ENCODE peak calls at places on chromosome 9, in seven cellular contexts. P is HCT116, J is H1, R is SK-N-SH, Q is GM12878, C is K562, G is HepG2. B is an unnamed sample.
A peak's percentile ranks its signal among the peaks of the same experiment; 100 is the strongest.

GRCh38 chr9:114096041-114096511 is 3.0 kb downstream of the KIF12 start:
- DNase-seq in P (no peak), J (no peak), R (no peak), Q (no peak), C (peak; percentile 32), G (no peak), B (no peak)

GRCh38 chr9:89139450-89139849 is 39.2 kb downstream of the SHC3 start:
- DNase-seq in P (no peak), J (no peak), R (no peak), Q (no peak), C (no peak), G (no peak), B (no peak)

GRCh38 chr9:130267930-130268329 is 2.4 kb downstream of the HMCN2 start:
- DNase-seq in P (no peak), J (no peak), R (no peak), Q (no peak), C (no peak), G (no peak), B (no peak)

GRCh38 chr9:19181556-19181955 is 48.9 kb upstream of the DENND4C start:
- DNase-seq in P (no peak), J (no peak), R (no peak), Q (no peak), C (no peak), G (no peak), B (no peak)

GRCh38 chr9:125971050-125971449 is 223.9 kb downstream of the PBX3 start:
- DNase-seq in P (no peak), J (no peak), R (no peak), Q (no peak), C (no peak), G (no peak), B (no peak)

GRCh38 chr9:133467101-133467500 is 7.3 kb downstream of the CACFD1 start:
- DNase-seq in P (no peak), J (no peak), R (no peak), Q (no peak), C (no peak), G (no peak), B (no peak)

GRCh38 chr9:126756876-126757415 is 47.9 kb upstream of the ZBTB43 start:
- DNase-seq in P (no peak), J (no peak), R (peak; percentile 39), Q (no peak), C (no peak), G (no peak), B (no peak)

GRCh38 chr9:116641292-116642059 is 45.6 kb upstream of the TRIM32 start:
- DNase-seq in P (no peak), J (no peak), R (no peak), Q (no peak), C (no peak), G (no peak), B (no peak)

GRCh38 chr9:3224931-3225330 is 300.9 kb downstream of the RFX3 start:
- DNase-seq in P (no peak), J (no peak), R (no peak), Q (no peak), C (no peak), G (no peak), B (no peak)

GRCh38 chr9:99491408-99492259 is 269.6 kb downstream of the SEC61B start:
- DNase-seq in P (no peak), J (no peak), R (no peak), Q (peak; percentile 20), C (no peak), G (no peak), B (no peak)

GRCh38 chr9:114616684-114617520 is 5.8 kb downstream of the TMEM268 start:
- DNase-seq in P (no peak), J (no peak), R (no peak), Q (peak; percentile 72), C (peak; percentile 76), G (no peak), B (no peak)

GRCh38 chr9:18256574-18256973 is 217.4 kb upstream of the ADAMTSL1 start:
- DNase-seq in P (no peak), J (no peak), R (no peak), Q (no peak), C (no peak), G (no peak), B (no peak)

GRCh38 chr9:37902804-37903580 is 935 bp downstream of the SLC25A51 start:
- DNase-seq in P (no peak), J (no peak), R (no peak), Q (no peak), C (peak; percentile 69), G (peak; percentile 27), B (no peak)

GRCh38 chr9:85040806-85041575 is 371.5 kb downstream of the NTRK2 start:
- DNase-seq in P (no peak), J (no peak), R (no peak), Q (no peak), C (no peak), G (no peak), B (no peak)

GRCh38 chr9:14415947-14416346 is 102.0 kb upstream of the NFIB start:
- DNase-seq in P (no peak), J (no peak), R (no peak), Q (no peak), C (no peak), G (no peak), B (no peak)

GRCh38 chr9:126438757-126439401 is 112.2 kb downstream of the MVB12B start:
- DNase-seq in P (no peak), J (no peak), R (no peak), Q (no peak), C (no peak), G (no peak), B (no peak)

GRCh38 chr9:127816362-127816725 is 13.7 kb downstream of the FPGS start:
- DNase-seq in P (no peak), J (no peak), R (no peak), Q (no peak), C (no peak), G (no peak), B (no peak)
- H3K4me3 ChIP-seq in P (no peak overlapping the region), J (no peak overlapping the region), R (no peak overlapping the region), Q (no peak overlapping the region), C (no peak overlapping the region), G (no peak overlapping the region), B (no peak overlapping the region)

GRCh38 chr9:93897075-93897970 is 57.8 kb downstream of the BARX1 start:
- DNase-seq in P (no peak), J (no peak), R (peak; percentile 11), Q (no peak), C (no peak), G (no peak), B (no peak)
- TF ChIP-seq YY1 in P (no peak), J (no peak), R (no peak), Q (no peak), C (no peak), G (no peak), B (no peak)

GRCh38 chr9:447230-448025 is 232.8 kb downstream of the DOCK8 start:
- DNase-seq in P (peak; percentile 65), J (no peak), R (no peak), Q (no peak), C (peak; percentile 24), G (no peak), B (no peak)
- H3K9ac ChIP-seq in P (no peak overlapping the region), J (no peak overlapping the region), R (no peak overlapping the region), Q (no peak overlapping the region), C (no peak overlapping the region), G (no peak overlapping the region), B (no peak overlapping the region)

GRCh38 chr9:136373300-136374182 is at the start of gene CARD9:
- DNase-seq in P (no peak), J (no peak), R (peak; percentile 83), Q (no peak), C (peak; percentile 87), G (peak; percentile 66), B (no peak)

GRCh38 chr9:136370687-136371530 is 2.6 kb downstream of the CARD9 start:
- DNase-seq in P (no peak), J (no peak), R (no peak), Q (no peak), C (no peak), G (no peak), B (no peak)

GRCh38 chr9:136370037-136370436 is 3.4 kb downstream of the CARD9 start:
- DNase-seq in P (no peak), J (no peak), R (no peak), Q (no peak), C (no peak), G (no peak), B (no peak)

GRCh38 chr9:136372561-136373299 is 739 bp downstream of the CARD9 start:
- DNase-seq in P (no peak), J (no peak), R (peak; percentile 84), Q (no peak), C (peak; percentile 79), G (peak; percentile 74), B (no peak)

DNA sequence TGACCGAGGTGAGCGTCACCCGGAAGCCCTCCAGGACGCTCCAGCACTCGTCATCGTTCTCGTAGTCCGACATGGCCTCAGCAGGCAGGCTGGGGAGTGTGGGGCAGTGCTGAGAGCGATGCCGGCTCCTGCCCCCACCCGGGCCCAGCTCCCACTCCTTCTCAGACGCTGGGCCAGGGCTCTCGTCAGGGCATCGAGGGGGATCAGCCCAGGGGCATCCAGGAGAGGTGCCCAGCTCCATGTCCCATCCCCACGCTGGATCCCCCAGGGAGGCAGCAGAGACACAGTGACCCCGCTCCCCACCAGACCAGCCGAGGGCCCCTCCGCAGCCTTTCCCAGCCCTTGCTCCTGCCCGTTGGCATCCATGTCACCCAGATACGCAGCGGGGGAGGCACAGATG is 1.5 kb downstream of the CARD9 start:
- DNase-seq in P (no peak), J (no peak), R (no peak), Q (no peak), C (no peak), G (no peak), B (no peak)
- H3K4me3 ChIP-seq in P (no peak overlapping the region), J (no peak overlapping the region), R (no peak overlapping the region), Q (peak overlapping the region; percentile 60), C (peak overlapping the region; percentile 55), G (peak overlapping the region; percentile 85), B (no peak overlapping the region)

GRCh38 chr9:124344291-124345050 is 70.8 kb downstream of the PSMB7 start:
- DNase-seq in P (no peak), J (no peak), R (no peak), Q (no peak), C (no peak), G (no peak), B (no peak)

GRCh38 chr9:124343533-124344290 is 71.5 kb downstream of the PSMB7 start:
- DNase-seq in P (no peak), J (no peak), R (no peak), Q (no peak), C (no peak), G (no peak), B (no peak)

GRCh38 chr9:124341455-124342170 is 73.6 kb downstream of the PSMB7 start:
- DNase-seq in P (no peak), J (no peak), R (no peak), Q (no peak), C (no peak), G (no peak), B (no peak)

GRCh38 chr9:124342946-124343485 is 72.2 kb downstream of the PSMB7 start:
- DNase-seq in P (no peak), J (no peak), R (no peak), Q (no peak), C (no peak), G (no peak), B (no peak)

DNA sequence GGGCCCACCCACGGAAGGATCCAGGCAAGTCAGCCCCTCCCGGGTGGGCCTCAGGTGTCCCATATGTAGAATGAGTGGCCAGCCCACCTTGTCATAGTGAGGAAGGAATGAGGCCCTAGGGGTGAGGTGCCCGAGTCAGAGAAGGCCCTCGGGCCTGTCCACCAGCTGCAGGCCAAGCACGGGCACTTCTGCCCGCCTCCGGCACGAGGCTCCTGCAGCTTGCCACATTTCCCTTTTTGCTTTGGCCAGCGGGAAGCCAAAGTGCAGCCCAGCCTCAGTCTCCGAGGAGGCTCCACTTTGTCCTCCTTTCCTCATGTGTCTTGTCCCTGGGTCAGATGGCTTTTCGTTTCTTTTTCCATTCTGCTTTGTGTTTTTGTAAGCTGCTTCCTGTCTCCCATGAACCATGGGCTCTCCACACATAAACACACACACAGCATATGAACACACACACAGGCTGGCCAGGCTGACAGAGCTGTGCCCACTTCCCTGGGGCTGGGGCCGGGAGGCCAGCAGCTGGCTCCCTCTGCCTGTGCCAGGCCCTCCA is 72.8 kb downstream of the PSMB7 start:
- DNase-seq in P (no peak), J (no peak), R (no peak), Q (no peak), C (no peak), G (no peak), B (no peak)
- TF ChIP-seq YY1 in P (no peak), J (no peak), R (no peak), Q (no peak), C (no peak), G (no peak), B (no peak)

B was measured in NT2/D1.